ENCODE peak calls at places on chromosomes 6 and 20, in ten cellular contexts. U is sigmoid colon, V is A549, F is adrenal gland, I is HepG2, H is body of pancreas, L is suprapubic skin, O is HCT116, N is tibial nerve, C is testis. Q is an unnamed sample.

GRCh38 chr6:39892490-39893129 is 41.7 kb downstream of the MOCS1 start:
- DNase-seq in I (peak; percentile 50), H (peak; percentile 77), C (peak; percentile 76), F (peak; percentile 74), V (peak; percentile 38), O (peak; percentile 6), N (peak; percentile 43), L (no peak), U (no peak), Q (no peak)

GRCh38 chr6:140537834-140538680 is 1163.6 kb upstream of the CITED2 start:
- DNase-seq in V (peak; percentile 79), F (no peak), I (peak; percentile 66), O (no peak), U (peak; percentile 64), N (no peak), C (peak; percentile 23), L (no peak), H (peak; percentile 28), Q (no peak)

GRCh38 chr6:139378226-139378625 is 3.8 kb upstream of the CITED2 start:
- DNase-seq in U (no peak), O (no peak), V (no peak), F (no peak), N (no peak), I (no peak), H (no peak), C (no peak), L (no peak), Q (no peak)

GRCh38 chr20:37866051-37866450 is 36.9 kb upstream of the VSTM2L start:
- DNase-seq in U (no peak), F (no peak), N (no peak), C (no peak), I (no peak), L (no peak), V (no peak), H (no peak), O (no peak), Q (no peak)

GRCh38 chr20:1887321-1887720 is 7.9 kb upstream of the SIRPA start:
- DNase-seq in L (no peak), C (no peak), O (no peak), H (no peak), V (no peak), I (no peak), U (no peak), F (no peak), N (no peak), Q (no peak)

GRCh38 chr20:38585404-38586180 is 4.6 kb downstream of the ADIG start:
- DNase-seq in F (no peak), N (no peak), H (no peak), V (no peak), I (peak; percentile 96), O (no peak), C (no peak), U (no peak), L (no peak), Q (no peak)

GRCh38 chr6:26175428-26176181 is 88.4 kb downstream of the HFE start:
- DNase-seq in O (no peak), N (no peak), F (no peak), L (no peak), C (no peak), H (no peak), I (peak; percentile 72), U (no peak), V (peak; percentile 72), Q (no peak)

GRCh38 chr6:110625883-110626282 is 149.5 kb upstream of the SLC22A16 start:
- DNase-seq in V (no peak), N (no peak), C (no peak), F (peak; percentile 34), H (peak; percentile 43), I (no peak), L (no peak), U (no peak), O (no peak), Q (no peak)

GRCh38 chr6:69848552-69848951 is 17.8 kb upstream of the COL19A1 start:
- DNase-seq in V (no peak), N (no peak), I (no peak), U (no peak), O (no peak), H (no peak), C (no peak), F (no peak), L (no peak), Q (no peak)

GRCh38 chr20:53124075-53124532 is 151.9 kb downstream of the TSHZ2 start:
- DNase-seq in I (no peak), L (peak; percentile 78), N (peak; percentile 44), O (no peak), F (no peak), H (peak; percentile 20), U (peak; percentile 85), V (no peak), C (peak; percentile 42), Q (peak; percentile 89)

DNA sequence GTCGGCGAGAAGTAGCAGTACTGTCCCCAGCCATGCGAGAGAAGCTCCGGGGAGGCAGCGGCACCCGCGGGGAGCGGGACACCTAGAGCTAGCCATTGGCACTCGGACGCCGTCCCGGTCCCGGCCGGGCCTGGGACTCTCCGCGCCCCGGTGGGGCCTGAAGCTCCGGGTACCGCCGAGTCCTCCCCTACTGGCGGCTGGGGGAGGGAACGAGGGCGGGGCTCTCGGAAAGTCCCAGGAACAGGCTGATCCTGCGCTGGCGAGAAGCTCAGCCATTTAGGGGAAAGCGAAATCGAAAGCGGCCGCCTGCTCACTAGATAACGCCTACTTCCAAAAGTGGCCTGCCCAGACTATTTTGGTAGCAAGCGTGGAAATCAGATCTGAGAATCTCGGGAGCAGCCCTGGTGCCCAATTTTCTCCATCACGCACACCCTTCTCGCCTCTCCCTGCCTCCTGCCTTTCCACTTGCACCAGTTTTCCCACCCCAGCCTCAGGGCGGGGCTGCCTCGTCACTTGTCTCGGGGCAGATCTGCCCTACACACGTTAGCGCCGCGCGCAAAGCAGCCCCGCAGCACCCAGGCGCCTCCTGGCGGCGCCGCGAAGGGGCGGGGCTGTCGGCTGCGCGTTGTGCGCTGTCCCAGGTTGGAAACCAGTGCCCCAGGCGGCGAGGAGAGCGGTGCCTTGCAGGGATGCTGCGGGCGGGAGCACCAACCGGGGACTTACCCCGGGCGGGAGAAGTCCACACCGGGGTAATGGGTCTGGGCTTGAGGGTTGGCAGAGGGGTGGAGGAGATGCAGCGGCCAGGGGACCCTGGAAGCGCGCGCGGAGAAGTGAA is at the start of the genes PSMB9 and TAP1:
- DNase-seq in C (peak; percentile 95), O (peak; percentile 88), H (peak; percentile 97), N (peak; percentile 92), U (peak; percentile 99), I (peak; percentile 88), F (peak; percentile 95), L (peak; percentile 97), V (peak; percentile 90), Q (peak; percentile 95)
- TF ChIP-seq POLR2A in C (peak; percentile 27), O (peak; percentile 42), H (peak; percentile 73), N (peak; percentile 86), U (peak; percentile 98), I (peak; percentile 80), F (peak; percentile 80), L (peak; percentile 69), V (peak; percentile 47), Q (peak; percentile 73)

DNA sequence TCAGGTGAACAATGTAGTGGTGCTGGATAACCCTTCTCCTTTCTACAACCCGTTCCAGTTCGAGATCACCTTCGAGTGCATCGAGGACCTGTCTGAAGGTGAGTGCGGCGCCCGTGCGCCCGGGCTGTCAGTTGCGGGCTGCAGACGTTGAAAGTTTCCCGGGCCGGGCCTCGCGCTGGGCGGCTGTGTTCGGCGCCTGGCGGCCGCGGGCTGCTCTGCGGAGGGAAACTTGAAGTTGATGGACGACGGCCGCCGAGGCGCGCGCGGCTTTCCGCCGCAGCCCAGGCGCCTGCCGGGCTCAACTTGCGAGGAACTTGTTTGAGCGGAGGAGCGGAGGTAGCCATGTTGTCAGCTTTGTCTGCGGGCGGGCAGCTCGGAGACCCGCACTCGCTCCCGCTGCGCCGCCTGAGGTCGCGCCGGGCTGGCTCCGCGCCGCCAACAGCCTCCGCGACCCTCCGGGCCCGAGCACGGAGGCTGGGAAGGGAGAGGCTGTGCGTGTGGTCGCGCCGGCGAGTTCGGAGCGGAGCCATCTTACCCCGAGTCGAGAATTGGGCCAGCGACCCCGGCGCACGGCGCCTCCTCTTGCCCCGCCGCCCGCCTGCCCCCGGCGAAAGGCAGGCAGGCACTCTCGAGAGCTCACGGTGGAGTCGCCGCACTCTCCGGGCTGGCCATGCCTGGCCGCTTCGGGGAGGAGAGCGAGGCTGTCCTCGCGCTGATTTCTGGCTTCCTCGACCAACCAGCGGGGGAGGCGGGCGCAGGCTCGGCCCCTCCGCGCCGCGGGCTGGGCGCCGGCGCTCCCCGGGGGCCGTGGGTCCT is 681 bp downstream of the ASF1A start:
- DNase-seq in N (peak; percentile 21), H (peak; percentile 66), O (no peak), I (peak; percentile 10), C (peak; percentile 69), V (peak; percentile 45), F (peak; percentile 73), L (peak; percentile 76), U (peak; percentile 79), Q (peak; percentile 42)
- TF ChIP-seq CTCF in N (no peak), H (no peak), O (peak; percentile 5), I (no peak), C (no peak), V (no peak), F (no peak), L (no peak), U (no peak), Q (no peak)

GRCh38 chr6:118651282-118652050 is at the start of gene CEP85L:
- DNase-seq in O (peak; percentile 62), L (peak; percentile 93), H (peak; percentile 94), U (peak; percentile 95), N (peak; percentile 83), I (peak; percentile 81), C (peak; percentile 95), F (peak; percentile 94), V (peak; percentile 84), Q (peak; percentile 83)
- TF ChIP-seq POLR2A in O (no peak), L (no peak), H (peak; percentile 92), U (peak; percentile 68), N (peak; percentile 84), I (peak; percentile 51), C (peak; percentile 83), F (peak; percentile 98), V (peak; percentile 28), Q (peak; percentile 24)

GRCh38 chr6:142659661-142660060 is 285.3 kb downstream of the HIVEP2 start:
- DNase-seq in C (no peak), F (no peak), O (no peak), N (no peak), H (no peak), U (no peak), L (no peak), V (no peak), I (no peak), Q (no peak)
- TF ChIP-seq CTCF in C (no peak), F (no peak), O (no peak), N (no peak), H (no peak), U (no peak), L (no peak), V (no peak), I (no peak), Q (no peak)

Q was measured in lower leg skin.